ENCODE peak calls at places on chromosomes 2 and 18, in ten cellular contexts. Y, F, H, O, I, U, G, W, C and S are unnamed samples.

GRCh38 chr2:64737547-64737946 is 83.8 kb upstream of the SERTAD2 start:
- DNase-seq in H (no peak), O (no peak), C (no peak), I (no peak), Y (no peak), U (no peak), G (no peak), W (no peak), F (no peak), S (no peak)

GRCh38 chr2:24969784-24970183 is 2.0 kb downstream of the DNAJC27 start:
- DNase-seq in U (no peak), C (no peak), F (peak; percentile 59), H (no peak), Y (no peak), G (no peak), W (no peak), O (no peak), I (no peak), S (no peak)

GRCh38 chr2:112585400-112585799 is 991 bp downstream of the CHCHD5 start:
- DNase-seq in H (no peak), C (no peak), W (no peak), G (no peak), O (no peak), I (no peak), F (no peak), Y (no peak), U (no peak), S (no peak)

GRCh38 chr2:47208852-47209606 is 53.9 kb upstream of the STPG4 start:
- DNase-seq in G (no peak), W (no peak), Y (no peak), I (no peak), C (peak; percentile 63), U (no peak), O (no peak), H (no peak), F (no peak), S (no peak)

GRCh38 chr18:69689081-69689759 is 258.5 kb downstream of the CD226 start:
- DNase-seq in Y (no peak), I (no peak), U (no peak), C (no peak), H (no peak), F (peak; percentile 74), O (no peak), W (no peak), G (no peak), S (no peak)

GRCh38 chr2:20229322-20230201 is 4.6 kb upstream of the SDC1 start:
- DNase-seq in U (no peak), O (no peak), Y (no peak), I (no peak), F (peak; percentile 83), H (no peak), C (no peak), G (no peak), W (no peak), S (peak; percentile 76)

GRCh38 chr2:6576312-6576711 is 289.4 kb downstream of the CMPK2 start:
- DNase-seq in C (peak; percentile 52), H (no peak), G (no peak), U (no peak), F (no peak), I (no peak), W (no peak), Y (no peak), O (no peak), S (no peak)

GRCh38 chr2:54755641-54756326 is 32.3 kb downstream of the EML6 start:
- DNase-seq in U (no peak), W (no peak), H (no peak), F (no peak), I (no peak), O (no peak), Y (no peak), G (no peak), C (no peak), S (no peak)

GRCh38 chr2:168997794-168998193 is 33.3 kb downstream of the ABCB11 start:
- DNase-seq in C (no peak), G (no peak), O (no peak), U (no peak), W (no peak), F (no peak), H (no peak), Y (no peak), I (no peak), S (no peak)